ENCODE peak calls at places on chromosomes 5 and 9, in six cellular contexts. O is neuronal stem cell; N is stomach; V is GM12865; J is CD8-positive, alpha-beta memory T cell; X is aorta. B is an unnamed sample.

GRCh38 chr5:143796753-143797152 is 15.2 kb upstream of the HMHB1 start:
- DNase-seq in V (no peak), O (no peak), N (no peak), J (no peak), X (no peak), B (no peak)

GRCh38 chr5:164580155-164580554 is 1074.7 kb downstream of the MAT2B start:
- DNase-seq in N (no peak), V (no peak), O (no peak), X (no peak), J (no peak), B (no peak)

GRCh38 chr9:85716031-85716877 is 25.5 kb downstream of the AGTPBP1 start:
- DNase-seq in O (no peak), V (peak), J (no peak), N (no peak), X (no peak), B (no peak)

GRCh38 chr5:139459451-139459934 is 3.0 kb downstream of the ECSCR start:
- DNase-seq in J (no peak), V (peak), O (no peak), N (peak), X (no peak), B (no peak)

GRCh38 chr5:58153255-58153654 is 306.6 kb downstream of the PLK2 start:
- DNase-seq in X (no peak), O (no peak), N (no peak), J (no peak), V (no peak), B (no peak)

GRCh38 chr9:119053070-119053469 is 316.2 kb downstream of the BRINP1 start:
- DNase-seq in X (no peak), J (no peak), O (no peak), N (no peak), V (no peak), B (no peak)

GRCh38 chr9:6552033-6552737 is 93.3 kb downstream of the GLDC start:
- DNase-seq in N (no peak), J (no peak), O (no peak), V (no peak), X (no peak), B (peak)

GRCh38 chr5:170393958-170394357 is 4.8 kb upstream of the KCNMB1 start:
- DNase-seq in N (no peak), V (no peak), O (no peak), X (peak), J (no peak), B (no peak)

GRCh38 chr5:81749186-81749561 is 1.7 kb downstream of the SSBP2 start:
- DNase-seq in V (no peak), O (no peak), X (no peak), N (no peak), J (no peak), B (no peak)

DNA sequence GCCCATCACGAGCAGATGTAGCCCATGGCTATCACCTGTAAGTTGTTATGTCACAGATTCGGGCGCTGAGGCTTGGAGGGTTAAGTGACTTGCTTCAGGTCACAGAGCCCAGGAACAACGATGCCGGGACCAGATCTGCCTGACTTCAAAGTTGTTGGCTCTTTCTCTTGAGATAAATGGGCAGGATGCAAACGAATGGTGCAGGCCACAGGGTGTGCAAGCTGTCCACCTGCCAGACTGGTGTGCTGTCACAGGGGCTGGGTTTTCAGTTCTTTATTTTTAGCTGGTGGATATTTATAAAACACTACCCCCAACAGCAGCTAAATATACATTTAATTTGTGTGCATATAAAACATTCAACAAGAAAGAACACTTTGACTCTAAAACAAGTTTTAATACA is 17.7 kb upstream of the PHYKPL start:
- DNase-seq in V (no peak), N (no peak), O (no peak), X (no peak), J (no peak), B (no peak)
- H3K4me3 ChIP-seq in V (no peak), N (no peak), O (no peak), X (no peak), J (no peak), B (no peak)

GRCh38 chr5:88142801-88143692 is 125.6 kb downstream of the TMEM161B start:
- DNase-seq in V (no peak), X (peak), J (no peak), N (no peak), O (peak), B (no peak)
- H3K4me3 ChIP-seq in V (peak), X (peak), J (no peak), N (peak), O (no peak), B (no peak)

DNA sequence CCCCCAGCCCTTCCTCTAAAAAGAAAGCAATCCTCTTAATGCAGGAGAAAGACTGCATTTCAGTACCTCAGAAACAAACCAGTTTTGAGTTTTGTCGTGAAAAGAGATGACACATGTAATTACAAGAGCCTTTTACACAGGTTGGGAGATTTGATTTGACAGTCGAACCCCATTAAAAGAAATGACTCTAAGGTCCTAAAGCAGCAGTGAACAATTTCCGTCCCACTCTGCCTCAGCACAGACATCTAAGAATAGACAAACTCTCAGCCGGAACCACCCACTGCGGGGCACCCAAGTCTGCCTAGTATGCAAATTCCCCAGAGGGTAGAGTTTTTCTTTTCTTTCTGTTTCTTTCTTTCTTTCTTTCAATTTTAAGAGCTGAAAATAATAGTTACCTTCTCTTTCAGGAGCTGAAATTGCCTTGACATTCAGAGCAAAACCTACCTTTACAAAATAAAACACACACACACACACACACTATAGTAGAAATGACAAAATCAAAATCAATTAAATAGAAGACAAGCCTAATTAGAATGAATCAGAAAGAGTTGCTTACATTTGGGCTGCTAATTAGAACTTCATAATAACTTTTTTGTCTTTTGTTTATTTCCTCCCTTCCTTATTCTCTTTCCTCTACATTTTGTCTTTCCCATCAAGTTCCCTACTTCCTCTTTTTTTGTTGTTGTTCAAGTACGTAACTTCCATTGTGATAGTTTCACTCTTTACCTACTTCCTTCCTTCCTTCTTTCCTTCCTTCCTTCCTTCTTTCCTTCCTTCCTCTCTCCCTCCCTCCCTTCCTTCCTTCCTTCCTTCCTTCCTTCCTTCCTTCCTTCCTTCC is 65.1 kb downstream of the BASP1 start:
- DNase-seq in V (peak), O (no peak), J (no peak), N (no peak), X (no peak), B (no peak)
- H3K4me3 ChIP-seq in V (no peak), O (no peak), J (no peak), N (no peak), X (no peak), B (no peak)

GRCh38 chr9:33164138-33164809 is 2.9 kb downstream of the B4GALT1 start:
- DNase-seq in O (no peak), X (no peak), J (no peak), V (peak), N (no peak), B (peak)

GRCh38 chr9:33163433-33164137 is 3.6 kb downstream of the B4GALT1 start:
- DNase-seq in O (no peak), X (no peak), V (no peak), N (no peak), J (no peak), B (no peak)

GRCh38 chr9:33167084-33167948 is at the start of gene B4GALT1:
- DNase-seq in V (peak), J (peak), X (peak), N (peak), O (peak), B (peak)

GRCh38 chr9:33166263-33167083 is 663 bp downstream of the B4GALT1 start:
- DNase-seq in X (peak), J (peak), N (peak), V (peak), O (no peak), B (peak)

DNA sequence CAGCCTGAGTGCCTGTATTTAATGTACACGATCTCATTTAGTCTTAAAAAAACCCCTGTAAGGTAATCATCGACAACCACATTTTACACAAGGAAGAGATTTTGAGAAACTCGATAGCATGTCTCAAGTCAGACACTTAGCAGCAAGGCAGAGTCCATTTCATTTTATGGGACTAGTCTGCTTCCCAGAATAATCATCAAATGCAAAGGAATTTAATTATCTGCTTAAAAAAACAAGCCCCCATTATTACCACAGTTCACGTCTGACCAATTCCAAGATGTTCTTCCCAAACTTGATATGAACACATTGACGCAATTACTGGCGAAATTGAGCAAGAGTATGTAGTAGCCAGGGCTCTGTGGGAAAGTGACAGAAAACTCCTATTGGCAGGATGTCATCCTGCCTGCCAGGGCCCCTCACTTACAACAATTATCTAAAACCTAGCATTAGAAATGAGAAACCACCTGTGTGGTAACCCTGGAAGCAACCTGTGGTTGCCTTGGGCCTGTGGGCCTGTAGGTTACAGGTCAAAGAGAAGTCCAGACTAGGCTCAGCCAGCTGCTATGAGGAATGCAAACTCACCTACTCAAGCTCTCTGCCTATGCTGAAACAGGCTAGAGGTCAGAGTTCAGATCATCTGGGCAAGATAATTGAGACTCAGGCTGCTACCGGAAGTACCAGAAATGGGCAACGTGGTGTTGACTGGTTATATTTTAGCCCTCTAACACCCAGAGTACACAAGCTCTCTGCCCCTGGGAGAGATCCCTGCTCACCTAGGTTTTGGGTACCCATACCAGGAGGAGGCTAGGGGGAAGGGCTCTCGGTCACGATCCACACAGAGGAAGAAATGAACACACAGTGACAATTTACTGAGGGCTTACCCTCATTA is 1.6 kb downstream of the B4GALT1 start:
- DNase-seq in O (no peak), V (peak), X (no peak), N (peak), J (peak), B (no peak)
- H3K4me3 ChIP-seq in O (peak), V (peak), X (peak), N (peak), J (peak), B (peak)

GRCh38 chr9:17878810-17879370 is 300.0 kb downstream of the SH3GL2 start:
- DNase-seq in J (no peak), X (no peak), O (no peak), V (no peak), N (no peak), B (no peak)
- H3K4me3 ChIP-seq in J (no peak), X (no peak), O (no peak), V (no peak), N (no peak), B (no peak)

B was measured in WERI-Rb-1.